ENCODE peak calls at places on chromosome 22, in five cellular contexts. One of them, this sample, is unnamed. For H3K4me1, the result is how much of the 10 kb centered on the place peaks cover.

GRCh38 chr22:36287881-36288515 is 35.1 kb downstream of the APOL1 start:
- DNase-seq in kidney: peak
- DNase-seq in mammary epithelial cell: no peak
- DNase-seq in heart right ventricle: no peak
- DNase-seq in A673: no peak
- DNase-seq in this sample: no peak

GRCh38 chr22:37501610-37502341 is 15.6 kb upstream of the MFNG start:
- DNase-seq in kidney: peak
- DNase-seq in mammary epithelial cell: peak
- DNase-seq in heart right ventricle: peak
- DNase-seq in A673: no peak
- DNase-seq in this sample: peak

GRCh38 chr22:21771631-21771976 is 36.0 kb upstream of the YPEL1 start:
- DNase-seq in kidney: no peak
- DNase-seq in mammary epithelial cell: no peak
- DNase-seq in heart right ventricle: no peak
- DNase-seq in A673: no peak
- DNase-seq in this sample: no peak

GRCh38 chr22:47596176-47596690 is 833.8 kb downstream of the TBC1D22A start:
- DNase-seq in kidney: no peak
- DNase-seq in mammary epithelial cell: no peak
- DNase-seq in heart right ventricle: no peak
- DNase-seq in A673: no peak
- DNase-seq in this sample: no peak

GRCh38 chr22:38203855-38204497 is 2.2 kb downstream of the MAFF start:
- DNase-seq in kidney: no peak
- DNase-seq in mammary epithelial cell: peak
- DNase-seq in heart right ventricle: no peak
- DNase-seq in A673: no peak
- DNase-seq in this sample: no peak

GRCh38 chr22:27800250-27801131 is 1.1 kb downstream of the MN1 start:
- DNase-seq in kidney: peak
- DNase-seq in mammary epithelial cell: peak
- DNase-seq in heart right ventricle: peak
- DNase-seq in A673: peak
- DNase-seq in this sample: no peak

GRCh38 chr22:22159384-22159783 is 85.2 kb upstream of the VPREB1 start:
- DNase-seq in kidney: no peak
- DNase-seq in mammary epithelial cell: no peak
- DNase-seq in heart right ventricle: no peak
- DNase-seq in A673: no peak
- DNase-seq in this sample: no peak

GRCh38 chr22:29947410-29948387 is 64.7 kb downstream of the MTMR3 start:
- DNase-seq in kidney: no peak
- DNase-seq in mammary epithelial cell: no peak
- DNase-seq in heart right ventricle: no peak
- DNase-seq in A673: no peak
- DNase-seq in this sample: no peak

GRCh38 chr22:46969491-46969890 is 207.0 kb downstream of the TBC1D22A start:
- DNase-seq in kidney: no peak
- DNase-seq in mammary epithelial cell: no peak
- DNase-seq in heart right ventricle: no peak
- DNase-seq in A673: no peak
- DNase-seq in this sample: no peak

GRCh38 chr22:45553333-45554039 is 50.8 kb downstream of the FBLN1 start:
- DNase-seq in kidney: peak
- DNase-seq in mammary epithelial cell: peak
- DNase-seq in heart right ventricle: peak
- DNase-seq in A673: peak
- DNase-seq in this sample: peak
- H3K4me1 ChIP-seq in kidney: under half
- H3K4me1 ChIP-seq in mammary epithelial cell: under half
- H3K4me1 ChIP-seq in heart right ventricle: under half
- H3K4me1 ChIP-seq in A673: under half
- H3K4me1 ChIP-seq in this sample: under half

GRCh38 chr22:19166421-19166820 is 12.1 kb downstream of the SLC25A1 start:
- DNase-seq in kidney: no peak
- DNase-seq in mammary epithelial cell: no peak
- DNase-seq in heart right ventricle: no peak
- DNase-seq in A673: no peak
- DNase-seq in this sample: no peak
- TF ChIP-seq CTCF in kidney: no peak
- TF ChIP-seq CTCF in mammary epithelial cell: no peak
- TF ChIP-seq CTCF in heart right ventricle: no peak
- TF ChIP-seq CTCF in A673: no peak
- TF ChIP-seq CTCF in this sample: no peak

DNA sequence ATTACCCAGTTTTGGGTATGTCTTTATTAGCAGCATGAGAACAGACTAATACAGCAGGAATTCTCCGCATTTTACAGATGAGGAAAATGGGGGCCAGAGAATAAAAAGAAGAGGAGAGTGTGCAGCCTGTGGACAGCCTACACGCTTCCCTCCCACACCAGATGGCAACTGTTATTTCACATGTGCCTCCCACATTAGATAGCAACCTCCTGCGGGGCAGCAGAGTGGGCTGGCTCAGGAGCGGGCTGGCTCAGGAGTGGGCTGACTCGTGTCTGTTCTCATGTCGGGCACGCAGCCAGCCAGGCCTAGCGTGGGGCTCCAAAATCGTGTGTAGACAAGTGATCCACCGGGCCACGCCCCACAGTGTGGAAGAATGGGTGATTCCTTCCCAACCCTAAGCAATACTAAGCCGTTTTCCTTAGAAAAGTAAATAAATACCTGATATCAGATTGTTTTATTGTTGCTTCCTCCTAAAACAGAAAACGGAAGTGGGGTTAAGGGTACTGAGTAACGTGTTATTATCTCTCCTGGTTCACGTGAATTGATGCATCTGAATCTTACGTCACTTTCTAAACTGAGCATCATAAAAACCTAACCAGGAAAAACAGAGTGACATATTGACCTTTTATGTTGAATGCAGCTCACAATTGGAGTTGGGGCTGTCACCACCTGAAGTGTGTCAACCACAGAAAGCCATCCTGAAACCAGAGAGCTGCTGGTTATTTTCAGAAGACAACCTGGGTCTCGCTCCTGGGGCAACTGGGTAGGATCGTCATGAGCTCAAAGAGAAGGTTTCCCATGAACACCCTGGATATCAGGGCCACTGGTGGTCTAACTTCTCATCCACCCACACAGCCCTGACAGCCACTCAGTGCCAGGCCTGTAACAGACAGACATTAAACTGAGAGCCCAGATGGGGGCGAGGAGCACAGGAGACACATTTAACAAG is 3.3 kb downstream of the TTLL1 start:
- DNase-seq in kidney: no peak
- DNase-seq in mammary epithelial cell: no peak
- DNase-seq in heart right ventricle: peak
- DNase-seq in A673: no peak
- DNase-seq in this sample: no peak
- H3K4me1 ChIP-seq in kidney: under half
- H3K4me1 ChIP-seq in mammary epithelial cell: under half
- H3K4me1 ChIP-seq in heart right ventricle: under half
- H3K4me1 ChIP-seq in A673: under half
- H3K4me1 ChIP-seq in this sample: under half

DNA sequence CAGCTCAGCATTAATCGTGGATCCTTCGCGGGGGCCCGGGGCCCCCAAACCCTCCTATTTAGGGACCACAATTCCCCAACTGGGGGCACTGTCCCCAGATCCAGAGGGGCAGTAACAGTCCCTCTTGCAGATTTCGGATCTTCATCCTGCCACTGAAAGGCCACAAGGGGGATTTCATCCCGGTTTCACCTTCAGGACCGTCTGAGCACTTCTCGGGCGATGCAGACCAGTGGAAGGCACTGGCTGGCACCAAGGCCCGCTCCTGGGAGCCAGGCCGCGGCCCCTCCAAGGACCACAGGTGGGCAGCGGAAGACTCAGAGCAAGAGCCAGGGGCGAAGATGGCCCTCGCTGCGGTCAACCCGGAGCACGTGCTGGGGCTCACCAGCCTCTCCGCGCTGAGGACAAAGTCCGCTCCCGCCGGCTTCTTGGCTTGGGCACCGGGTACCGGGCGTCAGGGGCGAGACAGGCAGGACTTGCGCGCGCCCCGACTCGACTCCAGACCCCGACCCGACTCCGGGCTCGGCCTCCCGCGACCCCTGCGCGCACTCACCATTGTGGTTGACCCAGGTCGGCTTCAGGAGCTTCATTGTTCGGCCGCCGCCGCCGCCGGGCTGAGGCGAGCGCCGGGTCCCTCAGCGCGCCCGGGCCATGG is 517 bp downstream of the HIRA start:
- DNase-seq in kidney: peak
- DNase-seq in mammary epithelial cell: peak
- DNase-seq in heart right ventricle: peak
- DNase-seq in A673: peak
- DNase-seq in this sample: peak
- TF ChIP-seq CTCF in kidney: no peak
- TF ChIP-seq CTCF in mammary epithelial cell: peak
- TF ChIP-seq CTCF in heart right ventricle: no peak
- TF ChIP-seq CTCF in A673: no peak
- TF ChIP-seq CTCF in this sample: no peak

GRCh38 chr22:26588749-26589366 is 1.1 kb downstream of the TPST2 start:
- DNase-seq in kidney: peak
- DNase-seq in mammary epithelial cell: no peak
- DNase-seq in heart right ventricle: no peak
- DNase-seq in A673: no peak
- DNase-seq in this sample: no peak
- H3K4me1 ChIP-seq in kidney: under half
- H3K4me1 ChIP-seq in mammary epithelial cell: under half
- H3K4me1 ChIP-seq in heart right ventricle: half or more
- H3K4me1 ChIP-seq in A673: under half
- H3K4me1 ChIP-seq in this sample: under half

GRCh38 chr22:50473855-50474671 is 772 bp downstream of the SBF1 start:
- DNase-seq in kidney: peak
- DNase-seq in mammary epithelial cell: peak
- DNase-seq in heart right ventricle: peak
- DNase-seq in A673: no peak
- DNase-seq in this sample: no peak
- TF ChIP-seq CTCF in kidney: no peak
- TF ChIP-seq CTCF in mammary epithelial cell: no peak
- TF ChIP-seq CTCF in heart right ventricle: no peak
- TF ChIP-seq CTCF in A673: no peak
- TF ChIP-seq CTCF in this sample: no peak

DNA sequence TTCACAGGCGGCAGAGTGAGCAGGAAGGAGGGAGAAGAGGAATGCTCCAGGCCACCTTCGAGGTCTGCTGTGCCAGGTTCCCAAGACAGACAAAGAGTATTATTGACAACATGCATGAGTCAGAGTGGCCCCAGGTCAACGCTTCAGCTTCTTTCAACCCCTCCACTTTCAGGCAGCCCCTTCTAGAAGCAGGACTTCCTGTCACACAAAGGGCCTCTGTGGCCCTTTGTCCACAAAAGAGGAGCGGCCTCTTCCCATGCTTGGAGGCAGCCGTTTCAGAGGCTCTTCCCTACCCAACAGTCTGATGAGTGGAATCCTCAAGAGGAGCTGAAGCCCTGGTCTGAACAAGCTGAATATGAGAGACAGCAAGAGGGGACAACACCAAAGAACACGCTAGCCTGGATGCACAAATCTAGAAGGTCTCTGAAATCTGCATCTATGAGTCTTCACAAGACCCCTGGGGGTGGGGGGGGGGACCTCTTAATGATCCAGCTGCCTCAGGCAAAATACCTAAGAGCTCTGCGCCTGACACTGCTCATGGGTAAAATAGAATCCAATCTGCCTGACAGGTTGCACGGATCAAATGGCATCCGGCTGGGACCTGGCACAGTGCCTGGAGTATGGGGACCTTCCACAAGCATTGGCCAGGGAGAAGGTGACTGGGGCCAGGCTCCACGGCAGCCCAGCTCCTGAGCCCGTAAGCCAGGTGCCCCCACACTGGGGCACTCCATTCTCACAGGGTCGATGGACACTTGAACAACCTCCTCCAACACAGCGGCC is 67.5 kb downstream of the PACSIN2 start:
- DNase-seq in kidney: peak
- DNase-seq in mammary epithelial cell: peak
- DNase-seq in heart right ventricle: peak
- DNase-seq in A673: no peak
- DNase-seq in this sample: no peak
- H3K4me1 ChIP-seq in kidney: under half
- H3K4me1 ChIP-seq in mammary epithelial cell: under half
- H3K4me1 ChIP-seq in heart right ventricle: half or more
- H3K4me1 ChIP-seq in A673: under half
- H3K4me1 ChIP-seq in this sample: under half

GRCh38 chr22:50626314-50626855 is 1.6 kb downstream of the ARSA start:
- DNase-seq in kidney: peak
- DNase-seq in mammary epithelial cell: no peak
- DNase-seq in heart right ventricle: no peak
- DNase-seq in A673: no peak
- DNase-seq in this sample: no peak
- TF ChIP-seq CTCF in kidney: no peak
- TF ChIP-seq CTCF in mammary epithelial cell: no peak
- TF ChIP-seq CTCF in heart right ventricle: no peak
- TF ChIP-seq CTCF in A673: no peak
- TF ChIP-seq CTCF in this sample: no peak

This sample was measured in lung.